ENCODE peak calls at places on chromosomes 1 and 21, in five cellular contexts. D, R, K, B and C are unnamed samples.

GRCh38 chr1:5525597-5526384 is 466.4 kb downstream of the NPHP4 start:
- DNase-seq in D (no peak), R (no peak), K (no peak), B (no peak), C (no peak)

GRCh38 chr1:212514782-212515181 is 82.1 kb downstream of the NENF start:
- DNase-seq in D (no peak), R (no peak), K (no peak), B (no peak), C (no peak)

GRCh38 chr1:31984419-31985347 is 29.0 kb upstream of the KHDRBS1 start:
- DNase-seq in D (no peak), R (no peak), K (no peak), B (no peak), C (no peak)

GRCh38 chr1:66503841-66504470 is 30.0 kb upstream of the SGIP1 start:
- DNase-seq in D (peak; percentile 68), R (peak; percentile 36), K (peak; percentile 29), B (peak; percentile 35), C (no peak)

GRCh38 chr1:98523256-98523655 is 138.3 kb upstream of the SNX7 start:
- DNase-seq in D (no peak), R (no peak), K (no peak), B (no peak), C (no peak)

GRCh38 chr1:26170472-26170821 is 739 bp downstream of the ZNF593 start:
- DNase-seq in D (no peak), R (no peak), K (no peak), B (no peak), C (no peak)

GRCh38 chr1:115012006-115012405 is 17.6 kb upstream of the TSHB start:
- DNase-seq in D (no peak), R (no peak), K (no peak), B (no peak), C (no peak)

GRCh38 chr1:205199090-205199930 is 12.2 kb downstream of the DSTYK start:
- DNase-seq in D (no peak), R (peak; percentile 46), K (no peak), B (no peak), C (no peak)

GRCh38 chr1:81717230-81717629 is 83.5 kb upstream of the ADGRL2 start:
- DNase-seq in D (no peak), R (no peak), K (no peak), B (no peak), C (no peak)

GRCh38 chr21:28444131-28444530 is 548.5 kb downstream of the LTN1 start:
- DNase-seq in D (no peak), R (no peak), K (no peak), B (no peak), C (no peak)

GRCh38 chr1:67724928-67725560 is 40.0 kb downstream of the GADD45A start:
- DNase-seq in D (no peak), R (no peak), K (peak; percentile 72), B (peak; percentile 52), C (peak; percentile 63)

GRCh38 chr1:195130598-195130997 is 1477.6 kb downstream of the KCNT2 start:
- DNase-seq in D (no peak), R (no peak), K (no peak), B (no peak), C (no peak)
- TF ChIP-seq POLR2AphosphoS5 in D (no peak), R (no peak), K (no peak), B (no peak), C (no peak)

GRCh38 chr1:101308935-101309333 is 72.1 kb downstream of the S1PR1 start:
- DNase-seq in D (no peak), R (no peak), K (no peak), B (no peak), C (no peak)
- TF ChIP-seq POLR2A in D (no peak), R (no peak), K (no peak), B (no peak), C (no peak)

DNA sequence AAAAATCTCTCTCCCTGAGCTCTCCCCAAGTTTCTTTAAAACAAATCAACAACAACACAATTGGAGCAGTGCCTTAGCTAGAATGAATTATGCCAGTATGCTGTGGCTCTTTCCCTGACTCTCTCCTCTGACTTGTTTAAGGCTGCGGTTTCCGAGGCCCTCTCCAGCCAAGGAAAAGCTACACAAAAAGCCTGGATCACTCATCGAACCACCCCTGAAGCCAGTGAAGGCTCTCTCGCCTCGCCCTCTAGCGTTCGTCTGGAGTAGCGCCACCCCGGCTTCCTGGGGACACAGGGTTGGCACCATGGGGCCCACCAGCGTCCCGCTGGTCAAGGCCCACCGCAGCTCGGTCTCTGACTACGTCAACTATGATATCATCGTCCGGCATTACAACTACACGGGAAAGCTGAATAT is 1.9 kb downstream of the S1PR1 start:
- DNase-seq in D (peak; percentile 71), R (peak; percentile 78), K (peak; percentile 63), B (peak; percentile 84), C (peak; percentile 79)
- TF ChIP-seq POLR2AphosphoS5 in D (no peak), R (no peak), K (peak; percentile 52), B (no peak), C (peak; percentile 23)

DNA sequence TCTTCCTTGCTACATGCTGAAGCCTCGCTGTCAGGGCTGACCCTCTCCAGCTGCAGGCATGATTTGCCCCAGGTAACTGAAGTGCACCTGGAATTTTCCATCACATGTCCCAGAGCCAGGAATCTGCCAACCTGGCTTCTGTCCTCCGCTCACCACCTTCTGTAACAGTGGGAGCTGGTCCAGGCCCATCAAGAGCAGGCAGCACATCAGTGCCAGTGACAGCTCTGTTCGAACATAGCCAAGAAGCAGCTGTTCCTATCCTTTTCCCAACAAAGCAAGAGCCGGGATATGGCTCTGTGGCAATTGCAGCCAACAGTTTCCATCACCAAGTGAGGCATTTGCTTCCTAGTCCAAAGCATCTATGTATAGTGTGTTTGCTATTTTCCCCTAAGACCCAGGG is 42.2 kb upstream of the KANK4 start:
- DNase-seq in D (no peak), R (no peak), K (peak; percentile 21), B (no peak), C (no peak)
- TF ChIP-seq POLR2A in D (no peak), R (no peak), K (no peak), B (no peak), C (no peak)

DNA sequence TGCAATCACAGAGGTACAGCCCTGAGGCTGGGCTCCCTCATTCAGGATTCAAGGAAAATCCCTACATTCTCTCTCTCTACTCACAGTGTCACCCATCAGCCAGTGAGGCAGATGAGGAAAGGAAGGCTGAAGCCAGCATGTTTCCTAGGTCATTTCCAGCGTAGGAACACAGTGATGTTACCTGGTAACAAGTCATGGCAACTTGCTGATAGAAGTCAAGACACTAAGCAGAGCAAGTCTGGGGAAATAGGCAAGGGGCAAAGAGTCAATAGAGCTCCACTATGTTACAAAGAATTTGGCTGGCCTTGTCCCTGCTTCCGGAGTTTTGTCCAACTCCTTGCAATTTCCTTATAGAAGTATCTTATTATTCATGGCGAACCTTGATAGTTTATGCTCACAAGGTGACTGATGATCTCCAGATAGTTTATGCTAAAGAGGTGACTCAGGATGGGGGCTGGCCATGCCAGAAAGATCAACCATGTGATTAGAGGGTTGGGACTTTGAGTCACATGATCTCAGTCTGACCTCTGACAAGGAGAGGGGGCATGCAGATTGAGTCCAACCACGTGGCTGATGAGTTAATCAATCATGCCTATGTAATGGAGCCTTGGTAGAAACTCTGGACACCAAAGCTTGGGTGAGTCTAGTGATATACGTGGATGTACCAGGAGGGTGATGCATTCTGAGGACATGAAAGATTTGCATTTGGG is 51.1 kb downstream of the SUSD4 start:
- DNase-seq in D (no peak), R (no peak), K (no peak), B (no peak), C (no peak)
- TF ChIP-seq POLR2AphosphoS5 in D (no peak), R (no peak), K (no peak), B (peak; percentile 11), C (no peak)

DNA sequence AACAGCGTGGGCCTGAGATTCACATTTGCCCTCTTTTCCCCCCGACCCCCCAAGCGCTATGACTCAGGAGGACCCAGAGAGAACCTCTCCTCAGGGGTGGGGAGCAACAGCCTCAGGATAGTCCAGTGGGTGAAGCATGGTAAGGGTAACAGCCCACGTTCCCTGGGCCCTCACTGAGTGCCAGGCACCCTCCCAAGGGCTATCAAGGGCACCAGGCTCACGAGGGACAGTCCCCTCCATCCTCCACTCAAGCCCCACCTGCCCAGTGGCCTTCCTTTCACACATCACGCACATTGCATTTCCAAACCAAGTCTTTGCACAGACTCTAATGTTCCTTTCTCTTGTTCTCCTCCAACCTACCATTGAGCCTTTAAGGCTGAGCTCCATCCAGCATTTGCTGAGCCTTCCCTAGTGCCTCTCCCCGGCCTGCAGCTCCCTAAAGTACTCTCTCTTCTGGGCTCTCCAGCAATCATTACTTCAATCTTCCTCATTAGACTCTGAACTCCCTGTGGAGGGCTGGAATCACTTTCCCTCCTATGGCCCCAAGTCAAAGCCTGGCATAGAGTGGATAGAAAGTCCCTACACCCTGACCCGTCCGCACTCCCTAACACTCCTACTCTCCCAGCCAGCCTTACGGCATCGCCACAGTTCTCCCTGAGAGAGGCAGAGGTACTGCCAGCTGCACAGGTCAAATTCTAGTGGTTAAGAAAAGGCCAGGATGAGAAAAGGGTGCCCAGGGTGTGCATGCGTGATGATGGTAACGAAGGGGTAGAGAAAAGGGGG is 1.0 kb downstream of the AKR7A2 start:
- DNase-seq in D (no peak), R (no peak), K (no peak), B (no peak), C (no peak)
- TF ChIP-seq POLR2A in D (no peak), R (no peak), K (no peak), B (no peak), C (no peak)

DNA sequence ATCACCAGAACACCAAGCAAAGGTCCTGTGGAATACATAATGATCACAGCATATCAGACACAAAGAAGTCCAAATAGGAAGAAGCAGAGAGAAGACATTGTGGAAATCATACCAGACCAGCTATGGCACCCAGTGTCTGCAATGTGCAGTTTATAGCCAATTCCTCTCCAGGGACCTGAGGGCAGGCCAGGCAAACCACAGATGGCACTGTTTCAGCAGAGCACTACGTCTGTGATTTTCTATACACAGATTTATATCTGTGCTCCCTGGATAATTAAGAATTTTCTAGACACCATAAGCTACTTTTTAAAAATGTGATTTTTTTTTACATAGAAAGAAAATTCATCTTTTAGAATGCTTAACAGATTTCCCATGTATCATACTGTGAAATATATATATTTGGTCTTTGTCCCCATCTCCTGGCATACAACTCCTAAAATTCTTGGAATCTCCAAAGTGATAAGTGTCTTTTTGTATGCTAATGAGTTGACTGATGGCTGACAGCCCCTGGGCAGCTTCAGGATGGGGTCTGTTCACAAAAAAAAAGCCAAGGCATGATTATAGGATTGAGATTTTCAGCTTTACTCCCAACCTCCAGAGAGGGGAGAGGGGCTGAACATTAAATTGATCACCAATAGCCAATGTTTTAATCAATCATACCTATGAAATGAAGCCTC is 498.1 kb downstream of the SIPA1L2 start:
- DNase-seq in D (no peak), R (no peak), K (no peak), B (no peak), C (no peak)
- TF ChIP-seq POLR2AphosphoS5 in D (no peak), R (no peak), K (no peak), B (no peak), C (no peak)

GRCh38 chr1:19882111-19883071 is at the start of gene OTUD3:
- DNase-seq in D (peak; percentile 96), R (peak; percentile 99), K (peak; percentile 98), B (peak; percentile 95), C (peak; percentile 94)
- TF ChIP-seq POLR2A in D (peak; percentile 82), R (peak; percentile 89), K (peak; percentile 91), B (peak; percentile 51), C (peak; percentile 65)

GRCh38 chr1:229229721-229230135 is 41.2 kb upstream of the RAB4A start:
- DNase-seq in D (no peak), R (no peak), K (peak; percentile 85), B (peak; percentile 76), C (peak; percentile 96)
- TF ChIP-seq POLR2AphosphoS5 in D (no peak), R (no peak), K (peak; percentile 85), B (peak; percentile 96), C (peak; percentile 91)